ENCODE peak calls at places on chromosomes 12 and 14, in four cellular contexts. Z, O, L and S are unnamed samples. For H4K20me1, the result is how much of the 10 kb centered on the place peaks cover.

GRCh38 chr12:49540229-49541139 is 1.7 kb downstream of the KCNH3 start:
- DNase-seq in O (no peak), L (no peak), Z (no peak), S (no peak)

GRCh38 chr14:100695423-100695738 is 31.3 kb upstream of the DLK1 start:
- DNase-seq in O (no peak), L (no peak), Z (no peak), S (no peak)

GRCh38 chr12:44589697-44590096 is 286.4 kb downstream of the NELL2 start:
- DNase-seq in L (no peak), O (no peak), Z (no peak), S (no peak)

GRCh38 chr14:91400696-91401095 is 16.9 kb downstream of the CCDC88C start:
- DNase-seq in L (no peak), Z (no peak), O (no peak), S (no peak)

GRCh38 chr14:72094844-72095582 is 162.8 kb downstream of the RGS6 start:
- DNase-seq in O (no peak), Z (no peak), L (peak), S (no peak)

GRCh38 chr12:57620936-57621496 is 9.8 kb downstream of the ARHGEF25 start:
- DNase-seq in Z (no peak), O (no peak), L (no peak), S (peak)

GRCh38 chr12:19665105-19665900 is 226.0 kb downstream of the AEBP2 start:
- DNase-seq in O (no peak), Z (no peak), L (no peak), S (no peak)

GRCh38 chr12:26691234-26691970 is 141.6 kb downstream of the ITPR2 start:
- DNase-seq in O (peak), L (no peak), Z (peak), S (peak)

GRCh38 chr12:20429876-20430275 is 61.5 kb downstream of the PDE3A start:
- DNase-seq in O (no peak), L (no peak), Z (no peak), S (no peak)

GRCh38 chr12:122894173-122895121 is 1.5 kb downstream of the VPS37B start:
- DNase-seq in O (no peak), Z (no peak), L (no peak), S (no peak)

GRCh38 chr12:112124918-112125249 is 476 bp upstream of the TRAFD1 start:
- DNase-seq in L (no peak), Z (no peak), O (no peak), S (no peak)

GRCh38 chr14:42944284-42944683 is 1337.6 kb downstream of the LRFN5 start:
- DNase-seq in Z (no peak), O (no peak), L (no peak), S (no peak)
- TF ChIP-seq JUNB in Z (no peak), O (no peak), L (no peak), S (no peak)

GRCh38 chr14:104766256-104766862 is 13.4 kb downstream of the SIVA1 start:
- DNase-seq in L (no peak), O (no peak), Z (no peak), S (no peak)
- H4K20me1 ChIP-seq in L (under half), O (under half), Z (under half), S (under half)

GRCh38 chr14:22466520-22466919 is 122.5 kb downstream of the DAD1 start:
- DNase-seq in Z (no peak), L (no peak), O (no peak), S (no peak)
- TF ChIP-seq EZH2 in Z (no peak), L (no peak), O (no peak), S (no peak)

GRCh38 chr12:45725631-45726593 is 3.6 kb upstream of the ARID2 start:
- DNase-seq in L (no peak), O (peak), Z (peak), S (peak)
- TF ChIP-seq JUNB in L (no peak), O (no peak), Z (no peak), S (no peak)

GRCh38 chr14:54570651-54571415 is 3.9 kb downstream of the SAMD4A start:
- DNase-seq in Z (no peak), O (no peak), L (no peak), S (no peak)

GRCh38 chr14:54568821-54569591 is 2.1 kb downstream of the SAMD4A start:
- DNase-seq in O (peak), L (no peak), Z (no peak), S (no peak)

GRCh38 chr14:54574528-54574927 is 7.6 kb downstream of the SAMD4A start:
- DNase-seq in Z (no peak), O (no peak), L (no peak), S (no peak)

GRCh38 chr14:54570047-54570446 is 3.1 kb downstream of the SAMD4A start:
- DNase-seq in L (no peak), Z (no peak), O (no peak), S (no peak)

DNA sequence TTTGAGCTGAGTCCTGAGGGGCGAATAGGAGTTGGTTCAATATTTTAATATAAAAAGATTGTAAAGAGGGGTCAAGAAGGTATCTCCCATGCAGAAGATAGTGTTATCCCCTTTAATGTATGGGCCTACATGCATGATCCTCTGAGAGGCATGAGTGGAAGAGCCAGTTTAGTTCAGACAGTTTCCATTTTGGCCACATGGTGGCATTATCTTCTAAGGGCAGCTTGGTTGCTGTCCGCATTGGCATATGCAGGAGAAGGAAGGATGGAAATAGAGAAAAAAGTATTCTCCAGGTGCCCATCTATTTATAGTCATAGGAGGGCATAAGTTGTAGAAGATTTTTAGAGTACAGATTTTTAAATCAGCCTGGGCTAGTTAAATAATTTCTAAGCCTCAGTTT is 5.4 kb downstream of the SAMD4A start:
- DNase-seq in Z (peak), O (peak), L (no peak), S (peak)
- H4K20me1 ChIP-seq in Z (under half), O (under half), L (under half), S (under half)

GRCh38 chr12:53927220-53928029 is 11.2 kb upstream of the HOXC13 start:
- DNase-seq in L (no peak), O (no peak), Z (no peak), S (peak)
- TF ChIP-seq EZH2 in L (peak), O (peak), Z (no peak), S (peak)